ENCODE peak calls at places on chromosomes 4 and X, in four cellular contexts. P is stimulated activated CD4-positive, alpha-beta T cell treated with anti-CD3 and anti-CD28 coated beads, Interleukin-15, amount 100 ng/mL, for 48 hours; C is activated CD4-positive, alpha-beta T cell treated with anti-CD3 and anti-CD28 coated beads, Interleukin-2, amount 10 ng/mL, durations not matched to agents 24 days and 14 days; M is T1000. O is an unnamed sample.

GRCh38 chrX:47587906-47588735 is 5.9 kb downstream of the TIMP1 start:
- DNase-seq in P (no peak), M (no peak), C (no peak), O (no peak)

GRCh38 chr4:87071401-87071800 is 136.6 kb downstream of the AFF1 start:
- DNase-seq in P (no peak), M (no peak), C (no peak), O (no peak)

GRCh38 chrX:40908857-40909475 is 173.6 kb upstream of the MED14 start:
- DNase-seq in C (no peak), M (no peak), P (no peak), O (no peak)

GRCh38 chr4:169650227-169650936 is 30.0 kb downstream of the CLCN3 start:
- DNase-seq in C (no peak), P (no peak), M (no peak), O (no peak)

GRCh38 chr4:22478426-22478825 is 37.4 kb downstream of the ADGRA3 start:
- DNase-seq in M (no peak), P (no peak), C (no peak), O (no peak)

GRCh38 chr4:183747931-183748664 is 89.0 kb downstream of the TRAPPC11 start:
- DNase-seq in C (no peak), M (peak; percentile 27), P (no peak), O (no peak)

GRCh38 chrX:36898301-36898700 is 109.9 kb upstream of the FAM47C start:
- DNase-seq in P (no peak), M (no peak), C (no peak), O (no peak)

GRCh38 chr4:188879598-188879997 is 740.4 kb downstream of the TRIML1 start:
- DNase-seq in C (no peak), M (no peak), P (no peak), O (no peak)

GRCh38 chrX:149916745-149917392 is 12.5 kb upstream of the HSFX4 start:
- DNase-seq in C (peak; percentile 77), M (no peak), P (no peak), O (no peak)

O was measured in PC-9.